ENCODE peak calls at places on chromosome 15, in nine cellular contexts. N is gastrocnemius medialis; V is naive thymus-derived CD4-positive, alpha-beta T cell; X is aorta; Z is brain microvascular endothelial cell; T is breast epithelium; C is CD4-positive, CD25-positive, alpha-beta regulatory T cell; Y is psoas muscle; P is osteoblast. A is an unnamed sample. For H3K36me3, the result is how much of the 10 kb centered on the place peaks cover.

GRCh38 chr15:72216079-72216478 is 14.9 kb downstream of the PKM start:
- DNase-seq in V (no peak), Y (no peak), P (no peak), N (no peak), T (no peak), Z (no peak), X (no peak), C (no peak), A (no peak)

GRCh38 chr15:68718468-68718867 is 102.2 kb downstream of the ANP32A start:
- DNase-seq in Z (no peak), X (no peak), N (no peak), Y (no peak), P (no peak), V (no peak), C (no peak), T (no peak), A (no peak)

GRCh38 chr15:41827290-41827879 is 507 bp upstream of the JMJD7 start:
- DNase-seq in N (peak), P (peak), Z (no peak), X (peak), Y (no peak), C (no peak), T (no peak), V (no peak), A (peak)

GRCh38 chr15:57559875-57560274 is 31.8 kb upstream of the MYZAP start:
- DNase-seq in Z (peak), Y (peak), T (peak), C (peak), N (peak), P (peak), V (peak), X (peak), A (peak)

GRCh38 chr15:96274087-96274440 is 56.4 kb upstream of the NR2F2 start:
- DNase-seq in P (no peak), T (no peak), Y (no peak), C (no peak), V (no peak), Z (no peak), N (no peak), X (no peak), A (no peak)

GRCh38 chr15:86327230-86327865 is 247.7 kb downstream of the AGBL1 start:
- DNase-seq in P (no peak), Z (no peak), X (no peak), N (no peak), Y (no peak), C (no peak), T (no peak), V (no peak), A (no peak)

GRCh38 chr15:74867562-74868458 is 5.4 kb downstream of the SCAMP2 start:
- DNase-seq in X (no peak), P (no peak), V (no peak), N (no peak), C (peak), T (no peak), Y (no peak), Z (no peak), A (peak)

GRCh38 chr15:69000091-69000490 is 14.4 kb upstream of the NOX5 start:
- DNase-seq in N (no peak), Y (no peak), Z (no peak), C (no peak), X (no peak), T (no peak), P (no peak), V (no peak), A (no peak)

GRCh38 chr15:69305204-69305931 is 6.7 kb downstream of the PAQR5 start:
- DNase-seq in Y (peak), C (no peak), N (no peak), V (no peak), T (no peak), P (peak), X (peak), Z (peak), A (peak)

GRCh38 chr15:68880382-68880781 is 49.9 kb upstream of the SPESP1 start:
- DNase-seq in T (no peak), C (no peak), N (no peak), V (no peak), Y (no peak), X (no peak), P (no peak), Z (no peak), A (no peak)

GRCh38 chr15:57680021-57680420 is 26.5 kb upstream of the POLR2M start:
- DNase-seq in Y (no peak), P (peak), Z (peak), T (no peak), V (no peak), N (no peak), C (no peak), X (peak), A (no peak)

GRCh38 chr15:28228096-28228495 is 93.9 kb downstream of the HERC2 start:
- DNase-seq in V (no peak), P (no peak), N (no peak), X (no peak), Z (no peak), T (no peak), Y (no peak), C (no peak), A (no peak)

GRCh38 chr15:25182098-25182478 is 227.3 kb downstream of the SNRPN start:
- DNase-seq in C (no peak), T (peak), Z (no peak), P (peak), N (peak), Y (peak), X (no peak), V (no peak), A (no peak)

GRCh38 chr15:100235030-100235617 is 106.7 kb downstream of the ADAMTS17 start:
- DNase-seq in Y (no peak), N (no peak), X (no peak), P (no peak), C (no peak), Z (no peak), V (no peak), T (no peak), A (no peak)
- H3K36me3 ChIP-seq in Y (under half), N (under half), X (under half), P (under half), C (under half), Z (under half), V (under half), T (under half), A (under half)

GRCh38 chr15:88634449-88634848 is 4.4 kb upstream of the ISG20 start:
- DNase-seq in T (no peak), V (no peak), X (no peak), N (no peak), Z (no peak), P (no peak), C (no peak), Y (no peak), A (no peak)
- H3K27ac ChIP-seq in T (no peak), V (peak), X (no peak), N (no peak), Z (no peak), P (no peak), C (peak), Y (no peak), A (peak)

GRCh38 chr15:76338555-76339301 is 2.2 kb downstream of the ISL2 start:
- DNase-seq in Y (no peak), Z (no peak), P (peak), X (no peak), T (no peak), N (no peak), V (no peak), C (no peak), A (no peak)
- H3K4me3 ChIP-seq in Y (peak), Z (no peak), P (no peak), X (no peak), T (no peak), N (no peak), V (no peak), C (peak), A (no peak)

GRCh38 chr15:90640862-90641261 is 76.3 kb upstream of the BLM start:
- DNase-seq in N (no peak), T (no peak), C (no peak), P (no peak), X (no peak), V (no peak), Y (no peak), Z (no peak), A (no peak)
- H3K36me3 ChIP-seq in N (under half), T (under half), C (under half), P (half or more), X (under half), V (under half), Y (under half), Z (under half), A (under half)

GRCh38 chr15:51107612-51108011 is 12.9 kb upstream of the TNFAIP8L3 start:
- DNase-seq in Z (no peak), V (no peak), T (no peak), N (no peak), Y (no peak), C (no peak), P (no peak), X (no peak), A (no peak)

GRCh38 chr15:51112078-51112477 is 17.4 kb upstream of the TNFAIP8L3 start:
- DNase-seq in P (no peak), C (no peak), X (no peak), V (no peak), T (no peak), N (no peak), Y (no peak), Z (no peak), A (no peak)

GRCh38 chr15:51111061-51111460 is 16.4 kb upstream of the TNFAIP8L3 start:
- DNase-seq in Z (no peak), V (no peak), N (no peak), T (no peak), Y (no peak), C (no peak), P (no peak), X (no peak), A (no peak)

GRCh38 chr15:51108933-51109550 is 14.3 kb upstream of the TNFAIP8L3 start:
- DNase-seq in V (no peak), T (no peak), Z (peak), N (peak), P (peak), C (no peak), Y (no peak), X (peak), A (no peak)

GRCh38 chr15:51110171-51110570 is 15.5 kb upstream of the TNFAIP8L3 start:
- DNase-seq in T (no peak), N (no peak), X (no peak), Z (no peak), Y (no peak), C (no peak), P (no peak), V (no peak), A (no peak)
- H3K27ac ChIP-seq in T (no peak), N (no peak), X (peak), Z (no peak), Y (no peak), C (no peak), P (no peak), V (no peak), A (no peak)

DNA sequence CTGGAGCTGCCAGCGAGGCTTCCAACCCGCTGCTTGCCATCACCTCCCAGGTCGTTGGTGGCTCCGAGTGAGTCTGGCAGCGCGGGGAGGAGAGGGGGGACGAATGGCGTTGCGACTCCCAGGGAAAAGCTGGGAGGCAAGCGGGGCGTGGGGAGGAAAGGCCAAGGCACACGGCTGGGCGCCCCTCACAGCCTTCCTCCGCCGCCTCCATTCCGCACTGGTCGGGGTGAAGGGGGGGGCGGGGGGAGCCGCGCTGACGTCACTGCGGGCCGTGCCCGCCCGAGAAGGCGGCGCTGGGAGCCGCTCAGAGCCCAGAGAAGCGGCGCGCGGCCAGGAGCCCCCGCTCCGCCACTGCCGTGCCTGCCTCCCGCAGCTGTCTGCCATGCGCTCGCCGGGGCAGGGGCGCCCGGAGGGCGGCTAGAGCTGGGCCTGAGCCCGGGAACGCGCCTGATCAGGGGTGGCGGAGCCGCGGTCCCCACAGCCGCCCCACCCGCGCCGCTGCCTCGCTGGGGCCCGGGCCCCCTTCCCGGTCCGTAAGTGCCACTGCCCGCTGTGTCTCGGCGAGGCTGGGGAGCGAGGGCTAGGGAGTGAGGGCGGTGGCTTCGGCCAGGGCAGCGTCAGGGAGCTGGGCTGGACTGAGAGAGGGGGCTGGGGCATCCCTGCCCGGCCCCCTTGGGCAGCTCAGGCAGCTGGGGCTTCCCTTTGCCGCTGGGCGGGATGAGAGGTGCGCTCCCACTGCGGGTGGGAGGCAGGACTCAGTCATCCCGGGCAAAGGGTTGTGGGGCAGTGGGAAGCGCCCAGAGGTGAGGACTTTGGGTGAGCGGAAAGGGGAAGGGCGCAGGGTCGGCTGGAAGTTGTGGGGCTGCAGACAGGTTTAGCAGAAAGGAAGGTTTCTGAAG is 27.8 kb upstream of the POLG start:
- DNase-seq in Y (no peak), P (peak), C (no peak), V (no peak), Z (no peak), X (no peak), N (no peak), T (no peak), A (no peak)
- H3K4me3 ChIP-seq in Y (no peak), P (no peak), C (no peak), V (no peak), Z (no peak), X (no peak), N (no peak), T (no peak), A (no peak)

DNA sequence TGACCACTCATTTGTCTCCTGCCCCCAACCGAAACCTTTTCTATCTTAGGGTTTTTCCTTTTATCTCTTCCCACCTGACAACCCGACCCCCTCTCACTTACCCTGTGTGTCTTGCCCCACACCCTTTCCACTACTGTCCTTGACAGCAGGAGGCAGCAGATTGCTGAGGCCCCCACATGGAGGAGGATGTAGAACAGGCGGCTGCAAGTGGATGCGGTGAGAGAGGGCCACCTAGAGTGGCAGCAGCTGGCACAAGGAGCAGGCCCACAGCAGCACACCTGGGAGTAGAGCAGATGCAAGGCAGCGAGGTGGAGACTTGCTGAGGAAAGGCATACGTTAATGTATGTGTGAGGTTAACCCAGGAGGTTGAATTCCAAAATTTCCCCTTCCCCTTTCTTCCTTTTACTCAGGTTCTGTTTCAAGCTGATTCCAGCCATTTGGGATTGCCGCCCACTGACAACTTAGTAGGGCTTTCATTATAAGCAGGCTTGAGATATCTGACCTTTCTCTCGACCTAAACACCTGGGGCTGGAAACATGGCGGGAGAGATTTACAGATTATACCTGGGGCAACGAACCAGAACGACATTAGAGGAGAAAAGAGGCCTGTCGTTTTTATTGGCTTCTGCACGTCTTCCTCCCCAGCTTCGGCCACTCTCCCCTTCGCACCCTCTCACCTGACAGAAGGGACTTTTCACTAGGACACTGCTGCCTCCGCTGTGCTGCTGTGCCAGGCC is 643 bp downstream of the SERINC4 start:
- DNase-seq in P (no peak), Y (no peak), C (no peak), N (no peak), V (no peak), X (no peak), Z (no peak), T (no peak), A (peak)
- H3K36me3 ChIP-seq in P (half or more), Y (under half), C (under half), N (under half), V (under half), X (under half), Z (half or more), T (under half), A (under half)

GRCh38 chr15:44715142-44715796 is 4.0 kb downstream of the B2M start:
- DNase-seq in X (no peak), V (no peak), Z (no peak), N (no peak), T (no peak), C (peak), Y (no peak), P (no peak), A (no peak)
- H3K27ac ChIP-seq in X (no peak), V (peak), Z (no peak), N (peak), T (no peak), C (peak), Y (no peak), P (peak), A (no peak)

GRCh38 chr15:93072440-93073394 is 16.3 kb downstream of the RGMA start:
- DNase-seq in X (peak), Y (peak), N (peak), T (no peak), V (no peak), C (no peak), P (peak), Z (peak), A (peak)
- H3K4me3 ChIP-seq in X (peak), Y (peak), N (peak), T (peak), V (no peak), C (no peak), P (peak), Z (peak), A (peak)

GRCh38 chr15:46456431-46456830 is 821.6 kb downstream of the SQOR start:
- DNase-seq in P (no peak), T (no peak), N (no peak), C (no peak), Y (no peak), Z (no peak), X (no peak), V (no peak), A (no peak)
- H3K36me3 ChIP-seq in P (under half), T (under half), N (under half), C (under half), Y (under half), Z (under half), X (under half), V (under half), A (under half)

A was measured in colonic mucosa.